ENCODE peak calls at places on chromosomes 3 and 15, in eight cellular contexts. J, D, X, Z, V, U, Y and A are unnamed samples. For H3K27me3, the result is how much of the 10 kb centered on the place peaks cover.

GRCh38 chr15:69758810-69759410 is 306.3 kb downstream of the RPLP1 start:
- DNase-seq in J (peak), D (no peak), X (peak), Z (no peak), V (no peak), U (no peak), Y (no peak), A (no peak)

GRCh38 chr3:101249512-101249911 is 70.9 kb downstream of the IMPG2 start:
- DNase-seq in J (no peak), D (no peak), X (no peak), Z (no peak), V (no peak), U (no peak), Y (no peak), A (no peak)

GRCh38 chr15:79265167-79265566 is 17.4 kb upstream of the ANKRD34C start:
- DNase-seq in J (peak), D (no peak), X (no peak), Z (no peak), V (no peak), U (no peak), Y (no peak), A (no peak)

GRCh38 chr3:157094751-157095480 is 65.0 kb downstream of the CCNL1 start:
- DNase-seq in J (no peak), D (no peak), X (no peak), Z (no peak), V (no peak), U (no peak), Y (peak), A (no peak)

GRCh38 chr3:109257269-109257668 is 59.0 kb downstream of the DPPA2 start:
- DNase-seq in J (no peak), D (no peak), X (no peak), Z (no peak), V (no peak), U (no peak), Y (no peak), A (no peak)

GRCh38 chr3:164732166-164732565 is 346.1 kb downstream of the SI start:
- DNase-seq in J (no peak), D (no peak), X (no peak), Z (no peak), V (no peak), U (no peak), Y (no peak), A (no peak)

GRCh38 chr3:190722181-190722905 is 140.2 kb downstream of the GMNC start:
- DNase-seq in J (no peak), D (no peak), X (no peak), Z (no peak), V (no peak), U (no peak), Y (no peak), A (no peak)

GRCh38 chr3:131898346-131898745 is 136.5 kb downstream of the CPNE4 start:
- DNase-seq in J (no peak), D (no peak), X (no peak), Z (no peak), V (no peak), U (no peak), Y (no peak), A (no peak)

GRCh38 chr3:151440940-151441339 is 19.9 kb downstream of the IGSF10 start:
- DNase-seq in J (no peak), D (no peak), X (no peak), Z (no peak), V (no peak), U (no peak), Y (no peak), A (no peak)

GRCh38 chr3:127456471-127457093 is 134.0 kb downstream of the TPRA1 start:
- DNase-seq in J (peak), D (no peak), X (no peak), Z (no peak), V (peak), U (peak), Y (no peak), A (peak)

GRCh38 chr15:93515256-93516044 is 426.4 kb upstream of the RGMA start:
- DNase-seq in J (no peak), D (no peak), X (no peak), Z (peak), V (peak), U (no peak), Y (no peak), A (no peak)

DNA sequence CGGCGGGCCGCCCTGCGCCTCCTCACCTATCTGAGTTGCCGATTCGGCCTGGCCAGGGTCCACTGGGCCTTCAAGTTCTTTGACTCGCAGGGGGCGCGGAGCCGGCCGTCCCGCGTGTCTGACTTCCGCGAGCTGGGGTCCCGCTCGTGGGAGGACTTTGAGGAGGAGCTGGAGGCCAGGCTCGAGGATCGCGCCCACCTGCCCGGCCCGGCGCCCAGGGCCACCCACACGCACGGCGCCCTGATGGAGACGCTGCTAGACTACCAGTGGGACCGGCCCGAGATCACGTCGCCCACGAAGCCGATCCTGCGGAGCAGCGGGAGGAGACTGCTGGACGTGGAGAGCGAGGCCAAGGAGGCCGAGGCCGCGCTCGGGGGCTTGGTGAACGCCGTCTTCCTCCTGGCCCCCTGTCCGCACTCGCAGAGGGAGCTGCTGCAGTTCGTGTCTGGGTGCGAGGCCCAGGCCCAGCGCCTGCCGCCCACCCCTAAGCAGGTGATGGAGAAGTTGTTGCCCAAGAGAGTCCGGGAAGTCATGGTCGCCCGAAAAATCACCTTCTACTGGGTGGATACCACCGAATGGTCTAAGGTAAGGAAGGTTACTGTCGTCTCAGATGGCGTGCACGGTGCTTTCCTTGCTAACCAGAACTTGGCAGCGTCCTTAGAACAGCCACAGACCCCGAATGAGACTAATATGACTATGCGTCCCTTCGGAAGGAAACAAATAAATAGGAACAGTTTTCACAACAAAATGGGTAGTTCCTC is 567 bp downstream of the TICRR start:
- DNase-seq in J (no peak), D (no peak), X (no peak), Z (no peak), V (no peak), U (no peak), Y (no peak), A (peak)
- TF ChIP-seq EP300 in J (no peak), D (no peak), X (no peak), Z (no peak), V (no peak), U (no peak), Y (no peak), A (no peak)

DNA sequence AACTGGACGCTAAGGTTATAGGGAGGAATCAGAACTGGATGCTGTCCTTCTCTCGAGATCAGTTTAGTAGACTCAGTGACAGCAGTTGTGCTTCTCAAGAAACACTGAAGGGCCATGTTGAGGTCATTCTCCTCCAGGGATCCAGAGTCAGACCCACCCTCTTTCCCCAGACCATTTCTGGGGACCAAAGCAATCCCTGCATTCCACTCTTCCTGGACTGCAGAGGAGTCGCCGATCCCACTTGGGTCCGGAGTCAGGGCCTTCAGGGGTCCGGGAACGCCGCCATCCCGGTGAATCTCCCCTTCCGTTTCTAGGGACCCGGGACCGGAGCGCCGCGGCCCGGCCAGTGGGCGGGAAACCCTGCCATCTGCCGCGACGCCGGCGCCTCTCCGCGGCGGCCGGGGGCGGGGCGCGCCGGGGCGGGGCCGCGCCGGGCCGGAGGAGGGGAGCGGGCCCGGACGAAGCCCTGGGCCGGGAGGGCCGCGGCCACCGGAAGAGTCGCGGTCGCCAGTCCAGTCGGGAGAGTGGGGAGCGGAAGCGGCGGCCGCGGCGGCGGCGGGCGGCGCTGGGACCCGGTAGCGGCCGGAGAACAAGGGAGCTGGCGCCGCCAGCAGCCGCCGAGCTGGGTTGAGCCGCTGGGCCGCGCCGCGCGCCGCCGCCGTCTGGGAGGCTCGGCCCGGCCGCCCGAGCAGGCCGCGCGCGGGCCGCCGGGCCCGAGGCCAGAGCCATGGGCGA is at the start of gene DVL3:
- DNase-seq in J (peak), D (no peak), X (peak), Z (peak), V (peak), U (peak), Y (peak), A (peak)
- TF ChIP-seq POLR2A in J (no peak), D (peak), X (peak), Z (peak), V (no peak), U (no peak), Y (peak), A (no peak)

DNA sequence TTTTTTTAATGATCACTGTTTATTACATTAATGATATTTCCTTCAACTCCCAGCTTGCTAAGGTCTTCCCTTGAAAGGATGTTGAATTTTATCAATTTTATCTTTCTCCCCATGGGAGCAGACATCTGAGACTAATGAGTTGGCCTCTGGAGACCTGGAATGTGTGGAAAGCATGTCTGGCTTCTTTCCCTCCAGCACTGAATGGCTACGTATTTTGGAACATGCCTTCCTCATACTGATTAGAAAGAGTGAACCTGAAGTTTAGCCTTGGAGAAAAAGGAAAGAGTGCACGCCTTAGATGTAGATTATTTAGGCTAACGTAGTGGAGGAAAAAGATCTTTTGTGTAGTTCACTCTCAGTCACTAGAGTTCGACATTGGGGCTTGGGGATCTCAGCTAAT is 25.1 kb downstream of the CASR start:
- DNase-seq in J (no peak), D (no peak), X (no peak), Z (no peak), V (no peak), U (no peak), Y (no peak), A (no peak)
- H3K27me3 ChIP-seq in J (under half), D (under half), X (under half), Z (under half), V (under half), U (under half), Y (under half), A (under half)

GRCh38 chr15:95279277-95280019 is 1048.1 kb downstream of the MCTP2 start:
- DNase-seq in J (no peak), D (no peak), X (no peak), Z (no peak), V (no peak), U (no peak), Y (no peak), A (no peak)
- TF ChIP-seq EP300 in J (no peak), D (no peak), X (no peak), Z (no peak), V (no peak), U (no peak), Y (no peak), A (no peak)

GRCh38 chr3:138916824-138917223 is 30.1 kb downstream of the FOXL2 start:
- DNase-seq in J (peak), D (no peak), X (peak), Z (no peak), V (no peak), U (no peak), Y (no peak), A (no peak)

GRCh38 chr3:138914870-138915502 is 32.0 kb downstream of the FOXL2 start:
- DNase-seq in J (no peak), D (no peak), X (no peak), Z (no peak), V (no peak), U (no peak), Y (peak), A (no peak)

GRCh38 chr3:138919304-138919703 is 27.6 kb downstream of the FOXL2 start:
- DNase-seq in J (no peak), D (no peak), X (no peak), Z (no peak), V (no peak), U (no peak), Y (peak), A (no peak)

GRCh38 chr3:138912237-138912636 is 34.7 kb downstream of the FOXL2 start:
- DNase-seq in J (no peak), D (no peak), X (no peak), Z (no peak), V (no peak), U (no peak), Y (no peak), A (no peak)

GRCh38 chr3:138915503-138916498 is 31.1 kb downstream of the FOXL2 start:
- DNase-seq in J (peak), D (no peak), X (peak), Z (peak), V (peak), U (peak), Y (peak), A (peak)
- TF ChIP-seq POLR2A in J (no peak), D (peak), X (peak), Z (no peak), V (no peak), U (no peak), Y (peak), A (peak)

GRCh38 chr15:67820992-67821783 is 4.1 kb upstream of the SKOR1 start:
- DNase-seq in J (peak), D (no peak), X (peak), Z (peak), V (no peak), U (peak), Y (peak), A (peak)
- H3K27me3 ChIP-seq in J (half or more), D (half or more), X (half or more), Z (under half), V (half or more), U (under half), Y (under half), A (under half)

GRCh38 chr3:134328846-134329245 is 45.4 kb downstream of the AMOTL2 start:
- DNase-seq in J (no peak), D (no peak), X (no peak), Z (no peak), V (no peak), U (no peak), Y (no peak), A (no peak)
- TF ChIP-seq EP300 in J (no peak), D (no peak), X (no peak), Z (no peak), V (no peak), U (no peak), Y (no peak), A (no peak)

GRCh38 chr3:65924762-65925161 is 114.0 kb downstream of the MAGI1 start:
- DNase-seq in J (no peak), D (no peak), X (no peak), Z (no peak), V (no peak), U (no peak), Y (peak), A (no peak)

GRCh38 chr3:65925254-65925954 is 113.3 kb downstream of the MAGI1 start:
- DNase-seq in J (peak), D (no peak), X (no peak), Z (no peak), V (no peak), U (no peak), Y (peak), A (no peak)

GRCh38 chr3:65927576-65927975 is 111.1 kb downstream of the MAGI1 start:
- DNase-seq in J (peak), D (no peak), X (no peak), Z (no peak), V (no peak), U (no peak), Y (peak), A (no peak)

GRCh38 chr3:65930650-65931049 is 108.1 kb downstream of the MAGI1 start:
- DNase-seq in J (no peak), D (no peak), X (no peak), Z (no peak), V (no peak), U (no peak), Y (no peak), A (no peak)

DNA sequence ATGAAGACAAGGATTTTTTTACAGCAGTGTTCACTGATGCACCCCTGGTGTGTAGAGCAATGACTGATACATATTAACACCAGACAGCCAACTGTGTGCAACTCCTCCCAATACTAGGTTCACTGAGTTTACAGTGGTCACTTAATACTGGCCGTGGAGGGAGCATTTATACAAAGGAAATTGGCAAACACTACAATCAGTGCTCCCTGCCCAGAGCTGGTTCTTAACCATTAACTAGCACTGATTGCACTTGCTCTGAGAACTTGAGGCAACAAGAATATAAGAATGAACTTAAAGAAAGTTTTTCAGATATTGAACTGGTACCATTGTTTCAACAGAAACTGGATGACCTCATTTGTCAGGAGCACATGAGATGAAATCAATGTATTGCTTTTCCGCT is 110.6 kb downstream of the MAGI1 start:
- DNase-seq in J (peak), D (no peak), X (no peak), Z (no peak), V (no peak), U (no peak), Y (peak), A (no peak)
- TF ChIP-seq POLR2A in J (no peak), D (no peak), X (no peak), Z (no peak), V (no peak), U (no peak), Y (no peak), A (no peak)

DNA sequence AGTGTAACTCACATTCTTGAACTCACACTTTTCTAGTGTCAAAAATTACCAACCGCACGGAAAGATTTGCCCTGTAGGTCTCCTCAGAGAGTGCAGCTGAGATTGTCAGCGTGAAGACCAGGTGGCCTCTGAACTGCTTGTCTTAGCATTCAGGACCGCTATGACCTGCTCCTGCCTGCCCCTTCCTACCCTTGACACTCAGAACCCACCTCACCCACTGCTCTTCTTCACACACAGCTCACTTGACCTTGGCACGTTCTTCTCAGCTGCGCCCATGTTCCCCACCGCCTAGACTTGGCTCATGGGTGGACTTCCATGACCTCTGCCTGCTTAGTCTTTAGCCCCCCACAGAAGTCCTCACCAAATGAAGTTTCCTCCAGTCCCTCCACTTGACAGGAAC is 221.2 kb downstream of the OPA1 start:
- DNase-seq in J (no peak), D (no peak), X (no peak), Z (no peak), V (no peak), U (no peak), Y (no peak), A (no peak)
- H3K27me3 ChIP-seq in J (under half), D (under half), X (under half), Z (under half), V (under half), U (under half), Y (half or more), A (under half)

GRCh38 chr3:11136871-11137626 is 17.2 kb upstream of the HRH1 start:
- DNase-seq in J (no peak), D (no peak), X (peak), Z (peak), V (peak), U (peak), Y (peak), A (no peak)
- TF ChIP-seq EP300 in J (peak), D (no peak), X (peak), Z (no peak), V (peak), U (peak), Y (no peak), A (no peak)